ENCODE peak calls at places on chromosomes 4 and X, in four cellular contexts. J is brain microvascular endothelial cell; U is stimulated activated CD4-positive, alpha-beta T cell treated with anti-CD3 and anti-CD28 coated beads, Interleukin-4, amount 100 ng/mL, for 48 hours; R is HT-29. X is an unnamed sample.

GRCh38 chr4:139720806-139721205 is 55.2 kb downstream of the MGST2 start:
- DNase-seq in J (no peak), U (no peak), R (no peak), X (no peak)

GRCh38 chr4:7818676-7819041 is 121.0 kb downstream of the AFAP1 start:
- DNase-seq in J (no peak), U (no peak), R (no peak), X (no peak)

GRCh38 chrX:16589211-16589610 is 60.7 kb upstream of the S100G start:
- DNase-seq in J (peak), U (no peak), R (no peak), X (no peak)

GRCh38 chr4:7193040-7193958 is 961 bp downstream of the SORCS2 start:
- DNase-seq in J (no peak), U (no peak), R (no peak), X (no peak)

GRCh38 chr4:156194896-156195295 is 241.2 kb upstream of the CTSO start:
- DNase-seq in J (no peak), U (no peak), R (no peak), X (no peak)

GRCh38 chr4:126431049-126431448 is 1116.3 kb downstream of the FAT4 start:
- DNase-seq in J (no peak), U (no peak), R (no peak), X (no peak)

GRCh38 chrX:134688181-134688580 is 29.9 kb upstream of the PLAC1 start:
- DNase-seq in J (no peak), U (no peak), R (no peak), X (no peak)

GRCh38 chr4:115418997-115419396 is 305.6 kb upstream of the NDST4 start:
- DNase-seq in J (no peak), U (no peak), R (no peak), X (peak)

GRCh38 chr4:38869511-38869910 is 1.9 kb downstream of the FAM114A1 start:
- DNase-seq in J (no peak), U (no peak), R (no peak), X (no peak)

GRCh38 chr4:160537681-160538080 is 1434.8 kb downstream of the RAPGEF2 start:
- DNase-seq in J (no peak), U (no peak), R (no peak), X (no peak)

GRCh38 chrX:13398073-13398823 is 78.4 kb upstream of the ATXN3L start:
- DNase-seq in J (peak), U (no peak), R (peak), X (no peak)

X was measured in H1.